ENCODE peak calls at places on chromosomes 13 and 19, in seven cellular contexts. O is progenitor cell of endocrine pancreas; D is CD4-positive, alpha-beta T cell; U is tibial artery; M is B cell; A is Peyer's patch; X is foreskin keratinocyte. T is an unnamed sample.

GRCh38 chr19:13764821-13765394 is 586 bp downstream of the MRI1 start:
- DNase-seq in O (no peak), D (peak; percentile 15), U (no peak), M (peak; percentile 81), A (no peak), X (no peak), T (no peak)

GRCh38 chr13:78604782-78605611 is 1.6 kb upstream of the POU4F1 start:
- DNase-seq in O (no peak), D (no peak), U (no peak), M (no peak), A (no peak), X (no peak), T (no peak)

GRCh38 chr13:24097667-24098066 is 62.9 kb upstream of the SPATA13 start:
- DNase-seq in O (no peak), D (no peak), U (no peak), M (no peak), A (no peak), X (no peak), T (no peak)

GRCh38 chr19:2791440-2791839 is 6.1 kb downstream of the THOP1 start:
- DNase-seq in O (no peak), D (no peak), U (no peak), M (no peak), A (no peak), X (no peak), T (no peak)

GRCh38 chr19:39413903-39414608 is 1.6 kb downstream of the PLEKHG2 start:
- DNase-seq in O (no peak), D (no peak), U (peak; percentile 78), M (peak; percentile 30), A (peak; percentile 53), X (no peak), T (no peak)

GRCh38 chr19:41969196-41969595 is 10.1 kb upstream of the RABAC1 start:
- DNase-seq in O (no peak), D (no peak), U (no peak), M (no peak), A (no peak), X (no peak), T (no peak)

GRCh38 chr13:76516013-76516412 is 370.2 kb downstream of the KCTD12 start:
- DNase-seq in O (no peak), D (no peak), U (no peak), M (no peak), A (no peak), X (no peak), T (no peak)

GRCh38 chr19:47613165-47614146 is 4.5 kb downstream of the BICRA start:
- DNase-seq in O (no peak), D (no peak), U (no peak), M (no peak), A (no peak), X (no peak), T (peak; percentile 75)

GRCh38 chr19:6677924-6678689 is 8.1 kb upstream of the TNFSF14 start:
- DNase-seq in O (peak; percentile 18), D (peak; percentile 33), U (no peak), M (no peak), A (peak; percentile 45), X (no peak), T (no peak)

GRCh38 chr13:19967619-19968018 is 9.1 kb downstream of the ZMYM2 start:
- DNase-seq in O (no peak), D (no peak), U (no peak), M (no peak), A (no peak), X (no peak), T (no peak)

GRCh38 chr13:50355797-50356196 is 340.6 kb downstream of the KCNRG start:
- DNase-seq in O (no peak), D (no peak), U (no peak), M (no peak), A (no peak), X (no peak), T (no peak)
- TF ChIP-seq CTCF in O (no peak), D (no peak), U (no peak), M (no peak), A (no peak), X (no peak), T (no peak)

GRCh38 chr19:29610574-29611271 is 4.6 kb downstream of the POP4 start:
- DNase-seq in O (peak; percentile 74), D (peak; percentile 81), U (peak; percentile 86), M (peak; percentile 88), A (peak; percentile 76), X (peak; percentile 28), T (peak; percentile 85)
- TF ChIP-seq CTCF in O (peak; percentile 93), D (peak; percentile 79), U (peak; percentile 88), M (peak; percentile 88), A (peak; percentile 76), X (peak; percentile 95), T (peak; percentile 92)

GRCh38 chr13:52070929-52071523 is 46.5 kb downstream of the UTP14C start:
- DNase-seq in O (no peak), D (peak; percentile 7), U (no peak), M (no peak), A (no peak), X (peak; percentile 14), T (no peak)
- TF ChIP-seq CTCF in O (no peak), D (no peak), U (no peak), M (no peak), A (peak; percentile 22), X (peak; percentile 56), T (no peak)

GRCh38 chr13:28411859-28412353 is 83.0 kb downstream of the FLT1 start:
- DNase-seq in O (no peak), D (no peak), U (no peak), M (no peak), A (no peak), X (no peak), T (no peak)

GRCh38 chr13:28421674-28422410 is 73.1 kb downstream of the FLT1 start:
- DNase-seq in O (no peak), D (no peak), U (no peak), M (no peak), A (no peak), X (no peak), T (no peak)

GRCh38 chr13:28413999-28414398 is 80.9 kb downstream of the FLT1 start:
- DNase-seq in O (no peak), D (no peak), U (no peak), M (no peak), A (no peak), X (no peak), T (no peak)

GRCh38 chr13:28412981-28413380 is 81.9 kb downstream of the FLT1 start:
- DNase-seq in O (no peak), D (no peak), U (no peak), M (no peak), A (no peak), X (no peak), T (no peak)

DNA sequence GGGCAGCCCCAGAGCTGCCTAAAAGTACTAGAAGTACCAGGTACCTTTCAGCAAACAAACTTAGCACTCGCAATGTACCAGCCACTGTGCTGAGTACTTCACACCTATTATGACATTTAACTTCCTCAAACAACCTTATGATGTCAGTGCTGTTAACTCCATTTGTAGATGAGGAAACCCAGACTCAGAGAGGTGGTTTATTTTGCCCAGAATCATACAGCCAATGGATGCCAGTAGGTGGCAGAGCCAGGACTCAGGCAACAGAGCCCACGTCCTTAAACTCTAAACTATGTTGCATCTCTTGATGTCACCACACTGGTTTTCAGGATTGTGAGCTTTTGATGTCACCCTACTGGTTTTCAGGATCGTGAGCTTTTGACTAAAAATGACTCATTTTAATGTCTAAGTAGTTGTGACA is 78.9 kb downstream of the FLT1 start:
- DNase-seq in O (no peak), D (no peak), U (no peak), M (no peak), A (no peak), X (no peak), T (no peak)
- TF ChIP-seq CTCF in O (no peak), D (no peak), U (no peak), M (no peak), A (no peak), X (peak; percentile 6), T (no peak)

GRCh38 chr13:67438465-67438864 is 208.3 kb upstream of the PCDH9 start:
- DNase-seq in O (no peak), D (no peak), U (no peak), M (no peak), A (no peak), X (no peak), T (no peak)
- TF ChIP-seq CTCF in O (no peak), D (no peak), U (no peak), M (no peak), A (no peak), X (no peak), T (no peak)